ENCODE peak calls at places on chromosomes 7 and 10, in four cellular contexts. One of them, this sample, is unnamed.
A peak's percentile ranks its signal among the peaks of the same experiment; 100 is the strongest.

GRCh38 chr7:4100148-4100547 is 581.9 kb upstream of the FOXK1 start:
- DNase-seq in NCI-H460: no peak
- DNase-seq in T-helper 2 cell: no peak
- DNase-seq in astrocyte of the spinal cord: no peak
- DNase-seq in this sample: no peak

GRCh38 chr10:49600046-49600445 is 10.1 kb upstream of the SLC18A3 start:
- DNase-seq in T-helper 2 cell: no peak
- DNase-seq in astrocyte of the spinal cord: no peak
- DNase-seq in NCI-H460: no peak
- DNase-seq in this sample: no peak

GRCh38 chr7:32458025-32458424 is 32.2 kb downstream of the LSM5 start:
- DNase-seq in T-helper 2 cell: no peak
- DNase-seq in NCI-H460: no peak
- DNase-seq in astrocyte of the spinal cord: no peak
- DNase-seq in this sample: no peak

GRCh38 chr7:28685291-28685659 is 272.9 kb downstream of the TRIL start:
- DNase-seq in NCI-H460: no peak
- DNase-seq in astrocyte of the spinal cord: no peak
- DNase-seq in T-helper 2 cell: no peak
- DNase-seq in this sample: no peak

GRCh38 chr10:13851906-13852305 is 265.1 kb downstream of the PRPF18 start:
- DNase-seq in astrocyte of the spinal cord: no peak
- DNase-seq in T-helper 2 cell: no peak
- DNase-seq in NCI-H460: no peak
- DNase-seq in this sample: no peak

GRCh38 chr10:51937313-51937712 is 237.9 kb upstream of the CSTF2T start:
- DNase-seq in astrocyte of the spinal cord: peak; percentile 68
- DNase-seq in T-helper 2 cell: no peak
- DNase-seq in NCI-H460: no peak
- DNase-seq in this sample: no peak

GRCh38 chr7:85736085-85736484 is 549.2 kb upstream of the SEMA3D start:
- DNase-seq in T-helper 2 cell: no peak
- DNase-seq in NCI-H460: no peak
- DNase-seq in astrocyte of the spinal cord: no peak
- DNase-seq in this sample: no peak

GRCh38 chr7:26293569-26294308 is 2.1 kb downstream of the SNX10 start:
- DNase-seq in NCI-H460: no peak
- DNase-seq in T-helper 2 cell: peak; percentile 97
- DNase-seq in astrocyte of the spinal cord: no peak
- DNase-seq in this sample: no peak

GRCh38 chr10:63910806-63911205 is 389.6 kb downstream of the REEP3 start:
- DNase-seq in astrocyte of the spinal cord: no peak
- DNase-seq in T-helper 2 cell: no peak
- DNase-seq in NCI-H460: no peak
- DNase-seq in this sample: no peak

GRCh38 chr10:89163265-89163995 is 43.7 kb downstream of the CH25H start:
- DNase-seq in NCI-H460: no peak
- DNase-seq in astrocyte of the spinal cord: no peak
- DNase-seq in T-helper 2 cell: peak; percentile 80
- DNase-seq in this sample: no peak

GRCh38 chr10:84715911-84716310 is 387.5 kb downstream of the CCSER2 start:
- DNase-seq in astrocyte of the spinal cord: peak; percentile 1
- DNase-seq in NCI-H460: peak; percentile 12
- DNase-seq in T-helper 2 cell: peak; percentile 27
- DNase-seq in this sample: peak; percentile 40

GRCh38 chr10:123994417-123995081 is 98.8 kb downstream of the CHST15 start:
- DNase-seq in NCI-H460: peak; percentile 81
- DNase-seq in T-helper 2 cell: peak; percentile 47
- DNase-seq in astrocyte of the spinal cord: peak; percentile 90
- DNase-seq in this sample: peak; percentile 88

GRCh38 chr7:86937499-86937898 is 122.0 kb downstream of the ELAPOR2 start:
- DNase-seq in astrocyte of the spinal cord: no peak
- DNase-seq in NCI-H460: no peak
- DNase-seq in T-helper 2 cell: no peak
- DNase-seq in this sample: no peak

GRCh38 chr10:128859738-128860386 is 607.2 kb upstream of the MGMT start:
- DNase-seq in T-helper 2 cell: peak; percentile 34
- DNase-seq in astrocyte of the spinal cord: no peak
- DNase-seq in NCI-H460: peak; percentile 5
- DNase-seq in this sample: peak; percentile 20

GRCh38 chr7:107694395-107694794 is 33.8 kb downstream of the SLC26A4 start:
- DNase-seq in NCI-H460: no peak
- DNase-seq in T-helper 2 cell: no peak
- DNase-seq in astrocyte of the spinal cord: peak; percentile 30
- DNase-seq in this sample: no peak

GRCh38 chr10:130052193-130052592 is 58.4 kb downstream of the C10orf143 start:
- DNase-seq in astrocyte of the spinal cord: no peak
- DNase-seq in T-helper 2 cell: no peak
- DNase-seq in NCI-H460: no peak
- DNase-seq in this sample: no peak

GRCh38 chr7:786472-787255 is 45.6 kb upstream of the SUN1 start:
- DNase-seq in astrocyte of the spinal cord: peak; percentile 56
- DNase-seq in NCI-H460: peak; percentile 55
- DNase-seq in T-helper 2 cell: peak; percentile 50
- DNase-seq in this sample: peak; percentile 44

GRCh38 chr7:143499246-143499645 is 21.6 kb downstream of the TAS2R41 start:
- DNase-seq in NCI-H460: no peak
- DNase-seq in astrocyte of the spinal cord: no peak
- DNase-seq in T-helper 2 cell: no peak
- DNase-seq in this sample: no peak

GRCh38 chr10:86918022-86918471 is 39.4 kb downstream of the MMRN2 start:
- DNase-seq in T-helper 2 cell: no peak
- DNase-seq in astrocyte of the spinal cord: peak; percentile 25
- DNase-seq in NCI-H460: no peak
- DNase-seq in this sample: no peak

GRCh38 chr7:104328308-104328969 is at the start of gene LHFPL3:
- DNase-seq in NCI-H460: no peak
- DNase-seq in T-helper 2 cell: peak; percentile 6
- DNase-seq in astrocyte of the spinal cord: no peak
- DNase-seq in this sample: no peak

GRCh38 chr7:21616796-21617436 is 74.1 kb downstream of the DNAH11 start:
- DNase-seq in T-helper 2 cell: no peak
- DNase-seq in NCI-H460: peak; percentile 24
- DNase-seq in astrocyte of the spinal cord: peak; percentile 71
- DNase-seq in this sample: peak; percentile 5

GRCh38 chr10:452512-453504 is 236.7 kb downstream of the DIP2C start:
- DNase-seq in NCI-H460: no peak
- DNase-seq in T-helper 2 cell: no peak
- DNase-seq in astrocyte of the spinal cord: no peak
- DNase-seq in this sample: no peak

GRCh38 chr10:111034598-111035310 is 42.1 kb upstream of the ADRA2A start:
- DNase-seq in astrocyte of the spinal cord: peak; percentile 20
- DNase-seq in T-helper 2 cell: no peak
- DNase-seq in NCI-H460: no peak
- DNase-seq in this sample: no peak

GRCh38 chr10:89213191-89213808 is 6.2 kb upstream of the CH25H start:
- DNase-seq in astrocyte of the spinal cord: peak; percentile 70
- DNase-seq in T-helper 2 cell: peak; percentile 41
- DNase-seq in NCI-H460: peak; percentile 26
- DNase-seq in this sample: no peak

GRCh38 chr7:54705436-54705835 is 53.6 kb downstream of the SEC61G start:
- DNase-seq in T-helper 2 cell: peak; percentile 8
- DNase-seq in astrocyte of the spinal cord: peak; percentile 43
- DNase-seq in NCI-H460: peak; percentile 26
- DNase-seq in this sample: peak; percentile 31

GRCh38 chr10:101851411-101852116 is 8.0 kb upstream of the KCNIP2 start:
- DNase-seq in astrocyte of the spinal cord: no peak
- DNase-seq in T-helper 2 cell: no peak
- DNase-seq in NCI-H460: no peak
- DNase-seq in this sample: no peak

GRCh38 chr7:110051386-110051785 is 1039.5 kb upstream of the LRRN3 start:
- DNase-seq in T-helper 2 cell: no peak
- DNase-seq in NCI-H460: no peak
- DNase-seq in astrocyte of the spinal cord: no peak
- DNase-seq in this sample: no peak

GRCh38 chr7:88200793-88201192 is 19.0 kb downstream of the SRI start:
- DNase-seq in astrocyte of the spinal cord: no peak
- DNase-seq in NCI-H460: no peak
- DNase-seq in T-helper 2 cell: no peak
- DNase-seq in this sample: no peak

GRCh38 chr10:102268333-102268999 is 23.1 kb downstream of the GBF1 start:
- DNase-seq in T-helper 2 cell: peak; percentile 47
- DNase-seq in astrocyte of the spinal cord: peak; percentile 45
- DNase-seq in NCI-H460: no peak
- DNase-seq in this sample: no peak

This sample was measured in brain microvascular endothelial cell.